ENCODE peak calls at places on chromosome 19, in four cellular contexts. N is A549, H is K562, D is HepG2. V is an unnamed sample.
A peak's percentile ranks its signal among the peaks of the same experiment; 100 is the strongest.

GRCh38 chr19:51891193-51891747 is 3.5 kb upstream of the ZNF577 start:
- DNase-seq in D (no peak), N (no peak), H (no peak), V (no peak)

GRCh38 chr19:9885077-9885552 is 50.0 kb downstream of the PIN1 start:
- DNase-seq in N (no peak), H (no peak), D (no peak), V (peak; percentile 23)

GRCh38 chr19:892243-892996 is 567 bp downstream of the MED16 start:
- DNase-seq in N (no peak), D (no peak), H (peak; percentile 83), V (no peak)

GRCh38 chr19:35645680-35646511 is 2.2 kb upstream of the COX6B1 start:
- DNase-seq in D (no peak), N (no peak), H (no peak), V (no peak)

GRCh38 chr19:32901504-32902161 is 32.1 kb upstream of the SLC7A9 start:
- DNase-seq in D (no peak), N (no peak), H (no peak), V (no peak)

GRCh38 chr19:16143399-16144215 is at the start of gene HSH2D:
- DNase-seq in H (no peak), D (peak; percentile 45), N (no peak), V (no peak)

GRCh38 chr19:27774337-27774736 is 1438.6 kb downstream of the UQCRFS1 start:
- DNase-seq in D (no peak), H (peak; percentile 42), N (no peak), V (no peak)

GRCh38 chr19:8526345-8527062 is 12.5 kb upstream of the ZNF414 start:
- DNase-seq in D (peak; percentile 87), N (peak; percentile 67), H (peak; percentile 87), V (peak; percentile 88)

GRCh38 chr19:13036366-13036976 is 41.2 kb downstream of the NFIX start:
- DNase-seq in N (no peak), H (peak; percentile 54), D (no peak), V (peak; percentile 29)

GRCh38 chr19:2587001-2587719 is 111.2 kb downstream of the GADD45B start:
- DNase-seq in D (no peak), H (no peak), N (no peak), V (peak; percentile 35)

GRCh38 chr19:19345232-19345631 is 24.6 kb downstream of the MAU2 start:
- DNase-seq in D (no peak), N (no peak), H (no peak), V (no peak)

GRCh38 chr19:46718934-46719551 is 2.1 kb upstream of the PRKD2 start:
- DNase-seq in D (no peak), N (no peak), H (no peak), V (no peak)

GRCh38 chr19:41877490-41877876 is 404 bp downstream of the CD79A start:
- DNase-seq in H (no peak), D (no peak), N (no peak), V (no peak)

GRCh38 chr19:50333737-50334617 is 4.8 kb upstream of the KCNC3 start:
- DNase-seq in D (no peak), N (peak; percentile 99), H (peak; percentile 99), V (no peak)

GRCh38 chr19:12997967-12998940 is 3.0 kb downstream of the NFIX start:
- DNase-seq in D (no peak), N (no peak), H (no peak), V (no peak)

GRCh38 chr19:13151605-13152355 is 1.6 kb downstream of the IER2 start:
- DNase-seq in D (peak; percentile 92), H (peak; percentile 91), N (peak; percentile 93), V (peak; percentile 96)

GRCh38 chr19:15154002-15154612 is 46.7 kb downstream of the NOTCH3 start:
- DNase-seq in N (peak; percentile 36), D (peak; percentile 49), H (peak; percentile 72), V (peak; percentile 53)

GRCh38 chr19:43224855-43225253 is 19.4 kb upstream of the PSG4 start:
- DNase-seq in N (no peak), D (no peak), H (no peak), V (no peak)

GRCh38 chr19:19749332-19750130 is 16.6 kb upstream of the ZNF14 start:
- DNase-seq in N (no peak), D (no peak), H (peak; percentile 5), V (no peak)

GRCh38 chr19:28290963-28291657 is 921.8 kb downstream of the UQCRFS1 start:
- DNase-seq in H (no peak), N (no peak), D (no peak), V (no peak)

GRCh38 chr19:6739390-6739883 is at the start of gene TRIP10:
- DNase-seq in H (peak; percentile 84), D (peak; percentile 68), N (peak; percentile 65), V (peak; percentile 72)
- TF ChIP-seq POLR2A in H (peak; percentile 26), D (no peak), N (peak; percentile 22), V (no peak)

GRCh38 chr19:40688987-40689338 is 1.5 kb downstream of the NUMBL start:
- DNase-seq in H (no peak), D (no peak), N (no peak), V (no peak)
- TF ChIP-seq MAZ in H (no peak), D (no peak), N (no peak), V (no peak)

DNA sequence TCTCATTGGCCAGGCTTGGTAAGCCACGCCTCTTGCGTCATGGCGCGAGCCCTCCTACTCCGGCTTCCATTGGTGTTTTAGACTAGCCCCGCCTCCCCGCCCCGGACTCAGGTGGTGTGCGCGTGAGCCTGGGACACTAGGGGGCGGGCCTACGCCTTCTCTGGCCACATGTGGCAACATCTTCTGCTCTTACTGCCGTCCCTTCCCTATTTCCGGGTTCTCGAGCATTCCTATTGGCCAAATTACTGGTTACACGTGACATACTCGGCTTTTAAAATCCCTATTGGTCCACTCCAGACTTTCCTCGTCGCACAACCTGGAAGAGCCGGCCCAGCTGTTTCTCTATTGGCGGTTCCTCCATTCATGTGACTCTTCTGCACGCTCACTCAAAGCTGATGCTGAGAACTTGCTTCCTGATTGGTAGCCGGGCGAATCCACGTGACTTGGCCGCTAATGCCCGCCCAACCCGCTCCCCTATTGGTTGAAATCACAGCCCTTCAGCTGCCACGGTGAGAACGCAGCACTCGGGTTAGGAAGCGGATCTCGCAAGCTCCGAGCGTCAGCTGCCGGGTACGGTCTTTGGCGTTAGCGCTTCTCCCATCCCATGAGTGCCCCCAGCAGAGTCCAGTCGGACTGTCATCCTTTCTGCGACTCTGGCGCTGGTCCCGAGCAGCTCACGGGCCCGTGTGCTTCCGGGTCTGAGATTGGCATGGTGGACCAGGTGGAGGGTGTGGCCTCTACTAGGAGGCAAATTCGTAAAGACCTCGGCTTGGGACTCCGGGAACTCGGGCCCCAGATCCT is at the start of gene BLOC1S3:
- DNase-seq in N (peak; percentile 100), H (peak; percentile 94), D (peak; percentile 100), V (peak; percentile 100)
- TF ChIP-seq POLR2A in N (peak; percentile 76), H (peak; percentile 74), D (peak; percentile 77), V (peak; percentile 75)

GRCh38 chr19:17625043-17625442 is 63.1 kb downstream of the UNC13A start:
- DNase-seq in D (no peak), N (no peak), H (no peak), V (no peak)
- TF ChIP-seq MAZ in D (no peak), N (no peak), H (no peak), V (no peak)

DNA sequence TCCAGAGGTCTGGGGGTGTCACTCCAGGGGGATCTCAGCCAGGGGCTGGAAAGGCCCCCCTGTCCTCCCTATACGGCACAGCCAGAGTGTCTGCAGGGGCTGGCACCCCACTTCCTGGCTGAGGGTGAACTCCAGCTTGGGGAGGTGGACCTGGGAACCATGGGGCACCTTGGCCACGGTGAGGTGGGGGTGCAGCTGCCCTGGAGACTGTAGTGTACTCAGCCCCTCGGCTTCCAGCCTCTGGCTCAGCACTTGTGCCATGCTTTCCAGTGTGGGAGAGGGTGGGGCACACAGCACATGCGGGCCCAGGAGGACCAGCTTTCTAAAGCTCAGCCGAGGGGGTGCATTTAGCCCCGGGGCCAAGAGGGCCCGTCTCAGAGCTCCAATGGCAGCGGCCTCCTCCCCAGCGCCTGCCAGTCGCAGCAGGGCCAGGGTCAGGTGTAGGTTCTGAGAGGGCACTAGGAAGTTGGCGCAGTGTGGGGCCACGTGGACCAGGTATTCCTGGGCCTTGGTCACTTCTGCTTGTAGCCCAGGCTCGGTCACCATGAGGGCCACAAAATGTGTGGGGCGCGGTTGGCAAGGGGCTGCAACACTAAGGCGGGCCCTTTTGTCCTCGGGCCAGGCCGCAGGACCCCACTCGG is 1.4 kb downstream of the LENG9 start:
- DNase-seq in N (no peak), D (no peak), H (no peak), V (no peak)
- TF ChIP-seq POLR2A in N (peak; percentile 18), D (no peak), H (peak; percentile 73), V (no peak)

GRCh38 chr19:44282846-44283245 is 22.0 kb downstream of the ZNF235 start:
- DNase-seq in D (no peak), H (no peak), N (no peak), V (peak; percentile 19)
- TF ChIP-seq MAZ in D (no peak), H (no peak), N (no peak), V (no peak)

GRCh38 chr19:5220361-5220760 is 120.3 kb downstream of the PTPRS start:
- DNase-seq in H (no peak), N (no peak), D (no peak), V (no peak)

GRCh38 chr19:5217171-5217570 is 123.4 kb downstream of the PTPRS start:
- DNase-seq in N (no peak), H (no peak), D (no peak), V (no peak)

GRCh38 chr19:5218963-5219530 is 121.6 kb downstream of the PTPRS start:
- DNase-seq in D (no peak), N (no peak), H (no peak), V (no peak)

GRCh38 chr19:5219551-5220304 is 120.9 kb downstream of the PTPRS start:
- DNase-seq in N (no peak), H (no peak), D (no peak), V (no peak)

GRCh38 chr19:5218255-5218855 is 122.3 kb downstream of the PTPRS start:
- DNase-seq in N (no peak), H (no peak), D (no peak), V (no peak)
- TF ChIP-seq POLR2A in N (no peak), H (no peak), D (no peak), V (no peak)

DNA sequence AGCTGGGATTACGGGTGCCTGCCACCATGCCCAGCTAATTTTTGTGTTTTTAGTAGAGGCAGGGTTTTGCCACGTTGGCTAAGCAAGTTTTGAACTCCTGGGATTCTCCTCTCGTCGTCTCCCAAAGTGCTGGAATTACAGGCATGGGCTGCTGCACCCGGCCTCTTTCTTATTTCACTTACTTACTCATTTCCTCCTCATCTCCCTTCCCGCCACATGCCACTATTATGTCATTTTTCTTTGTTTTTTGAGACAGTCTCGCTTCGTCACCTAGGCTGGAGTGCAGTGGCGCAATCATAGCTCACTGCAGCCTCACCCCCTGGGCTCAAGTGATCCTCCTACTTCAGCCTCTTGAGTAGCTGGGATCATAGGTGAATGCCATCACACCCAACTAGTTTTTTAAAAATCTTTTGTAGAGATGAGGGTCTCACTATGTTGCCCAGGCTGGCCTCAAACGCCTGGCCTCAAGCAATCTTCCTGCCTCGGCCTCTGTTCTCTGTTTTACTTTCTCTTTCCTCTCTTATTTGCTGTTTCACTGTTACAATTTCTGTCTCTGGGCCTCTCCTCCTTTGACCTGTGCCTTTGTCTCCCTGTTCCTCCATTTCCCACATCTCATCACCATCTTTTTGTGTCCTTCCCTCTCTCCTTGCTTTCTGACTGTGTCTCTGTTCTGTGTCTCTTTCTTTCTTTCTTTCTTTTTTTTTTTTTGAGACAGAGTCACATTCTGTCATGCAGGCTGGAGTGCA is 9.2 kb downstream of the SHKBP1 start:
- DNase-seq in D (no peak), N (peak; percentile 69), H (no peak), V (peak; percentile 44)
- TF ChIP-seq MAZ in D (no peak), N (no peak), H (no peak), V (no peak)

V was measured in IMR-90.